ENCODE peak calls at places on chromosome 3, in six cellular contexts. V, C, S, H, N and R are unnamed samples.
A peak's percentile ranks its signal among the peaks of the same experiment; 100 is the strongest.

GRCh38 chr3:71779674-71780377 is 5.1 kb downstream of the PROK2 start:
- DNase-seq in V (no peak), N (no peak), S (no peak), H (no peak), C (no peak), R (no peak)

GRCh38 chr3:172856766-172857742 is 106.5 kb downstream of the ECT2 start:
- DNase-seq in N (peak; percentile 92), V (no peak), S (peak; percentile 25), C (no peak), H (no peak), R (no peak)

GRCh38 chr3:55541016-55541415 is 53.9 kb upstream of the WNT5A start:
- DNase-seq in H (no peak), N (peak; percentile 23), C (no peak), V (no peak), S (no peak), R (no peak)

GRCh38 chr3:136836511-136837156 is 17.7 kb downstream of the SLC35G2 start:
- DNase-seq in H (no peak), N (no peak), V (no peak), C (no peak), S (no peak), R (no peak)

GRCh38 chr3:64368163-64369025 is 143.1 kb upstream of the PRICKLE2 start:
- DNase-seq in S (peak; percentile 61), H (no peak), V (no peak), N (no peak), C (no peak), R (no peak)

GRCh38 chr3:196431193-196432136 is 762 bp downstream of the UBXN7 start:
- DNase-seq in V (no peak), N (peak; percentile 73), H (no peak), S (peak; percentile 77), C (peak; percentile 5), R (peak; percentile 62)

GRCh38 chr3:183411216-183411922 is 17.1 kb downstream of the MCF2L2 start:
- DNase-seq in N (no peak), H (no peak), C (no peak), V (no peak), S (no peak), R (no peak)

GRCh38 chr3:169668081-169668956 is 4.8 kb upstream of the MECOM start:
- DNase-seq in N (peak; percentile 58), S (peak; percentile 35), C (peak; percentile 52), V (peak; percentile 54), H (no peak), R (peak; percentile 18)

GRCh38 chr3:192372627-192373026 is 354.7 kb downstream of the FGF12 start:
- DNase-seq in V (no peak), S (no peak), C (no peak), N (no peak), H (no peak), R (no peak)

GRCh38 chr3:25631989-25632388 is 32.7 kb downstream of the TOP2B start:
- DNase-seq in V (no peak), C (no peak), H (no peak), N (no peak), S (no peak), R (no peak)

DNA sequence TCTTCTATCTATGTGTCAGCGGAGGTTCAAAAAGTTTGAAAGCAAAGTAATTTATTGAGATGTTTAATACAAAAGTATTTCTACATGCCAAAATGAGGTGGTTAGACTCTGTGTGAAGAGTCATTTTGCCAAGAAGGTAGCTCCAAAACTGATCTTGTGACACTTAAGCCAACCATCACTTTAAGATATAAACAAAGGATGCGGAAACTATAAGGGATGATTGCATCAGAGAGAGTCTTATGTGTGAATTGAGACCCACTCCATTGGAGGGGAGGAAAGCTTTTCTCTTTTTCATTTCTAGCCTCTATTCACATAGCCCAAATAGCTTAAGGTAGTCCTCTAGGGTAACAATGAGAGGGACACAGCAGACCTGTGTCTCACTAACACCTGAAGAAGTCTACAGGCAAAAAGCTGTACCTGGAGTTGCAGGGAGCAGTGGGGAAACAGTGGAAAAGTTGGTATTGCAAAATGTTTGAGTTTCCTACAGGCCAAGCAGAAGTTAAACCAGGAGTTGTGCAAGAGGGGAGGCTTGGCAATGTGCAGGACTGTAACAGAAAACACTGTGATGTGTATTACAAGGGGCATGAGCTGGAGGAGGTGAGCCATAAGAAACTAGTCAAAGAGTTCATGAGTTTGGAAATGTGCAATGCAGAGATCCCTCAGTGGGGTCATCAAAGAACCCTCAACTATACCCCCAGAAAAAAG is 47.0 kb upstream of the SERPINI2 start:
- DNase-seq in C (no peak), S (no peak), H (no peak), V (no peak), N (peak; percentile 17), R (no peak)
- H4K91ac ChIP-seq in C (no peak overlapping the region), S (no peak overlapping the region), H (no peak overlapping the region), V (no peak overlapping the region), N (no peak overlapping the region), R (no peak overlapping the region)

DNA sequence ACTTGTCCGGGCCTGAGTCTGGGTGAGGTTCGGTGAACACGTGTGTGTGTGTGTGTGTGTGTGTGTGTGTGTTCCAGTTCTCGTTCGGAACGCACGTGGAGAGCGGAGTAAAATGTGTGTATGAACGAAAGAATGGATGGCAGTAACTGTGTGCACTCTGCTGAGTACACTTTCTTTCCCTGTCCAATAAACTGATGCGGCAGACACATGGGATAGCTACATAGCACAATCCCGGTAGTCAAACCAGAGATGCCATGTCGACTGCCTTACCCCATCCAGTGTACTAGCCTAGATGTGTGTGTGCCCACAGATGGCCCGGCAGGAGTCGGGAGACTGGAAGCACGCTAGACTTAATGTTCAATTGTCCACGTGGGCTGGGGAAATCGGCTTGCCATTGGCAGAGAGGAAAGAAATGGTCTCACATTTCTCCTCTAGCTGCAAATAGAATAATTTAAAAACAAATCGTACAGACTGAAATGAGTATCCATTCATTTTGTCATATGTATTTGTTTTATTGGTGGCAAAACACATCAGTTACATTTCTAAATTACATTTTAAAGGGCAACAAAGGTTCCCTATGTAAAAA is 579 bp upstream of the GOLIM4 start:
- DNase-seq in V (peak; percentile 52), H (no peak), C (peak; percentile 52), N (peak; percentile 61), S (peak; percentile 97), R (peak; percentile 93)
- H2BK5ac ChIP-seq in V (no peak overlapping the region), H (peak overlapping the region; percentile 92), C (no peak overlapping the region), N (no peak overlapping the region), S (no peak overlapping the region), R (peak overlapping the region; percentile 72)

DNA sequence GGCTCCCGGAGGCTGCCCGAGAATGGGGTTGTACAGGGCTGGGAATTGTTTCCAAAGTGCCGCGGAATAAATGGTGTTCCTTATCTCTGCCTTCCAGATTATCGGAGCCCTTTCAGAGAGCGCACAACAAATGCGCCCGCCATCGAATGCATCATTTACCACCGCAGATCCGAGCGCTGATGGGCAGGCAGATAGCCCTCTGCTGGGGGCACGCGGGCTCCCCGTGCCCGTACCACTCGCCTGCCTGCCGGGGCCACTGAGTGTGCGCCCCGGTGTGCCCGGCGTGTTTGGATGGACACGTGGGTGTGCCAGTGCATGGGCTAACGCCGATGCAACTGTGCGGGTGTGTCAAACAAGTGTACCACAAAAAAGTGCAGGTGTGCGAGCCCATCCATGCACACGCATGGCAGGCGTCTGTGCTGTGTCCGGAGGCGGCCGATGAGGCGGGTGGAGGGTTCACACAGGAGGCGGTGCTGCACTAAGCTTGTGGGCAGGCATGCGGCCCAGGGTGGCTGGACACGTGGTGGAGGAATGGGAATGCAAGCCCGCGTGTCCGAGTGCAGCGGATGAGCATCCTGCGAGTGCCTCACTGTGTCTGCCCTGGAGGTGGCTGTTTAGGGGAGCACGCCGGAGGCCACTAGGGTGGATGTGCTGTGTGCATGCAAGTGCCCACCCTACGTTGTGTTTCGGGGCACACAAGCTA is 3.8 kb upstream of the GATA2 start:
- DNase-seq in H (no peak), V (peak; percentile 57), S (peak; percentile 49), N (peak; percentile 51), C (no peak), R (no peak)
- H2AFZ ChIP-seq in H (no peak overlapping the region), V (no peak overlapping the region), S (no peak overlapping the region), N (no peak overlapping the region), C (peak overlapping the region; percentile 94), R (peak overlapping the region; percentile 83)

GRCh38 chr3:81888822-81889557 is 127.5 kb upstream of the GBE1 start:
- DNase-seq in V (no peak), N (no peak), S (no peak), H (no peak), C (no peak), R (peak; percentile 4)
- H4K91ac ChIP-seq in V (no peak overlapping the region), N (no peak overlapping the region), S (no peak overlapping the region), H (no peak overlapping the region), C (no peak overlapping the region), R (no peak overlapping the region)

DNA sequence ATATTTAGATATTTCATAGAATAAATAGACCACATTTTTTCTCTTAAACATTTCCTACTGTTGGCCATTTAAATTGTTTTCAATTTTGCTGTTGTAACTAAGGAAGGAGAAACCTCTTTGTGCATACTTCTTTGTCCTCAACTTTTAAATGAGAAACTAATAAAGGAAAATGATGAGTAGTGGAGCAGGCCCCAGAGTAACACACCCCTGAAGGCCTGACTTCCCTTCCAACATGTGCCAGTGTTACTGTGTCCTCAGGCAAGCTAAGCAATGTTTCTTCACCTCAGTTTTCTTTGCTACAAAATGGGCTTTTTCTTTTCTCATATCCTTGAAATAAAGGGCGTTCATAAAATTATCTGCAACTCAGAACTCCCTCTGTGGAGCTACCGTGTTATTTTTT is 53.7 kb downstream of the RPL22L1 start:
- DNase-seq in H (no peak), N (no peak), V (no peak), C (no peak), S (no peak), R (no peak)
- H2BK5ac ChIP-seq in H (peak overlapping the region; percentile 92), N (no peak overlapping the region), V (no peak overlapping the region), C (no peak overlapping the region), S (no peak overlapping the region), R (no peak overlapping the region)

GRCh38 chr3:41117398-41117870 is 81.9 kb upstream of the CTNNB1 start:
- DNase-seq in N (peak; percentile 88), C (no peak), V (no peak), H (no peak), S (peak; percentile 100), R (peak; percentile 88)
- H2AFZ ChIP-seq in N (no peak overlapping the region), C (no peak overlapping the region), V (no peak overlapping the region), H (no peak overlapping the region), S (peak overlapping the region; percentile 21), R (peak overlapping the region; percentile 74)

GRCh38 chr3:12920967-12921366 is 79.6 kb upstream of the RPL32 start:
- DNase-seq in C (no peak), S (no peak), H (no peak), N (no peak), V (no peak), R (no peak)
- H4K91ac ChIP-seq in C (no peak overlapping the region), S (no peak overlapping the region), H (no peak overlapping the region), N (no peak overlapping the region), V (no peak overlapping the region), R (no peak overlapping the region)

GRCh38 chr3:127052121-127052561 is 69.2 kb downstream of the PLXNA1 start:
- DNase-seq in H (no peak), C (no peak), N (no peak), V (no peak), S (no peak), R (no peak)
- H2BK5ac ChIP-seq in H (no peak overlapping the region), C (peak overlapping the region; percentile 21), N (no peak overlapping the region), V (no peak overlapping the region), S (no peak overlapping the region), R (no peak overlapping the region)

DNA sequence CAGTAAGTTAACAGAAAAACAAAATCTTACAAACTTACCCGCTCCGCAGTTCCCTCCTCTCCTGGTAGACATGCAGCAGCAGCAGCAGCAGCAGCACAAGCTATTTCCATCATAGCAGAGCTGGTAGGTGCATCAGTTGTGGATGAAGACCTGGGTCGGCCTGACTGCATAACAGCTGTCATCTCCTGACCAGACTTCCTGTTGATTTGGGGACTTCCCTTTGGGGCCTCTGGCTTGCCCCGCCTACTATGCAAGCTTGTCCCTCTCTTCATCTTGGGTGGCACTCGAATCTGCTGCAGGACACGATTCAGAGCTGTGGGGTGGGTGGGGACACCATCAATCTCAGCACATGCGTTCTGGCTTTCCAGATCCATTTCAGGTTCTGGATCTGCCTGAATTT is 65.7 kb downstream of the TMCC1 start:
- DNase-seq in H (no peak), V (no peak), N (no peak), C (no peak), S (no peak), R (no peak)
- H2AFZ ChIP-seq in H (no peak overlapping the region), V (no peak overlapping the region), N (no peak overlapping the region), C (no peak overlapping the region), S (no peak overlapping the region), R (no peak overlapping the region)